ENCODE peak calls at places on chromosome 6, in eight cellular contexts. W is SK-N-DZ; F is AML-193; I is stimulated activated CD4-positive, alpha-beta T cell treated with anti-CD3 and anti-CD28 coated beads, Interleukin-1b, Interleukin-23, amount 100 ng/mL, for 1 hour; H is hypothalamus; C is left ventricle myocardium inferior; K is ELR; V is progenitor cell of endocrine pancreas. A is an unnamed sample.

GRCh38 chr6:37182736-37183590 is 13.0 kb downstream of the PIM1 start:
- DNase-seq in H (no peak), W (no peak), K (no peak), C (no peak), V (no peak), I (no peak), F (peak), A (no peak)

GRCh38 chr6:158595223-158595622 is 35.3 kb downstream of the TMEM181 start:
- DNase-seq in I (no peak), C (no peak), V (no peak), W (no peak), H (no peak), F (peak), K (peak), A (peak)

GRCh38 chr6:42251911-42252637 is 34.4 kb upstream of the MRPS10 start:
- DNase-seq in F (no peak), W (no peak), V (no peak), K (no peak), C (peak), H (no peak), I (no peak), A (peak)

GRCh38 chr6:422423-423061 is 31.0 kb downstream of the IRF4 start:
- DNase-seq in H (no peak), K (peak), C (no peak), F (peak), W (no peak), V (no peak), I (no peak), A (no peak)

GRCh38 chr6:38708483-38708882 is 5.5 kb upstream of the GLO1 start:
- DNase-seq in V (no peak), K (no peak), H (no peak), I (no peak), C (no peak), F (no peak), W (no peak), A (no peak)

GRCh38 chr6:157468574-157468973 is 87.6 kb downstream of the ZDHHC14 start:
- DNase-seq in I (no peak), W (no peak), C (no peak), H (no peak), K (no peak), V (no peak), F (no peak), A (no peak)

GRCh38 chr6:6818078-6818639 is 229.6 kb downstream of the LY86 start:
- DNase-seq in V (no peak), W (no peak), C (no peak), H (no peak), I (no peak), F (no peak), K (no peak), A (no peak)

GRCh38 chr6:130676077-130676772 is 151.0 kb upstream of the SMLR1 start:
- DNase-seq in K (peak), V (no peak), C (no peak), W (no peak), I (no peak), H (no peak), F (no peak), A (peak)

GRCh38 chr6:138371720-138372119 is 6.0 kb upstream of the SMIM28 start:
- DNase-seq in C (no peak), K (peak), I (no peak), W (peak), V (no peak), F (no peak), H (no peak), A (peak)

GRCh38 chr6:153032255-153032882 is 29.9 kb upstream of the MTRF1L start:
- DNase-seq in H (no peak), F (peak), W (peak), V (no peak), C (no peak), I (no peak), K (peak), A (peak)

GRCh38 chr6:4355241-4355640 is 219.9 kb upstream of the ECI2 start:
- DNase-seq in I (no peak), K (peak), V (no peak), C (no peak), W (no peak), H (no peak), F (no peak), A (no peak)

GRCh38 chr6:91082311-91082803 is 495.5 kb upstream of the MAP3K7 start:
- DNase-seq in K (no peak), I (no peak), F (no peak), W (no peak), C (no peak), H (no peak), V (no peak), A (peak)